ENCODE peak calls at places on chromosomes 1 and 21, in nine cellular contexts. One of them, this sample, is unnamed.

GRCh38 chr1:214957330-214958137 is 125.0 kb upstream of the KCNK2 start:
- DNase-seq in right atrium auricular region: no peak
- DNase-seq in upper lobe of right lung: no peak
- DNase-seq in right cardiac atrium: no peak
- DNase-seq in foreskin keratinocyte: peak
- DNase-seq in neural progenitor cell: no peak
- DNase-seq in heart right ventricle: no peak
- DNase-seq in CD4-positive, CD25-positive, alpha-beta regulatory T cell: no peak
- DNase-seq in CD8-positive, alpha-beta memory T cell: no peak
- DNase-seq in this sample: peak

GRCh38 chr21:36734367-36735200 is 35.7 kb downstream of the SIM2 start:
- DNase-seq in CD8-positive, alpha-beta memory T cell: no peak
- DNase-seq in right atrium auricular region: no peak
- DNase-seq in upper lobe of right lung: no peak
- DNase-seq in neural progenitor cell: no peak
- DNase-seq in heart right ventricle: no peak
- DNase-seq in right cardiac atrium: no peak
- DNase-seq in CD4-positive, CD25-positive, alpha-beta regulatory T cell: no peak
- DNase-seq in foreskin keratinocyte: no peak
- DNase-seq in this sample: no peak

GRCh38 chr21:45894891-45895777 is 86.4 kb upstream of the COL6A1 start:
- DNase-seq in right cardiac atrium: no peak
- DNase-seq in upper lobe of right lung: no peak
- DNase-seq in foreskin keratinocyte: no peak
- DNase-seq in CD4-positive, CD25-positive, alpha-beta regulatory T cell: no peak
- DNase-seq in CD8-positive, alpha-beta memory T cell: no peak
- DNase-seq in neural progenitor cell: no peak
- DNase-seq in right atrium auricular region: no peak
- DNase-seq in heart right ventricle: no peak
- DNase-seq in this sample: no peak

GRCh38 chr21:40923361-40923760 is 76.4 kb upstream of the DSCAM start:
- DNase-seq in right atrium auricular region: no peak
- DNase-seq in upper lobe of right lung: no peak
- DNase-seq in CD8-positive, alpha-beta memory T cell: no peak
- DNase-seq in foreskin keratinocyte: peak
- DNase-seq in CD4-positive, CD25-positive, alpha-beta regulatory T cell: no peak
- DNase-seq in neural progenitor cell: no peak
- DNase-seq in right cardiac atrium: no peak
- DNase-seq in heart right ventricle: no peak
- DNase-seq in this sample: peak

GRCh38 chr1:87473203-87473661 is 144.6 kb downstream of the LMO4 start:
- DNase-seq in heart right ventricle: no peak
- DNase-seq in neural progenitor cell: no peak
- DNase-seq in right atrium auricular region: no peak
- DNase-seq in right cardiac atrium: no peak
- DNase-seq in CD4-positive, CD25-positive, alpha-beta regulatory T cell: no peak
- DNase-seq in CD8-positive, alpha-beta memory T cell: no peak
- DNase-seq in upper lobe of right lung: no peak
- DNase-seq in foreskin keratinocyte: peak
- DNase-seq in this sample: peak

GRCh38 chr1:152667625-152668024 is 4.4 kb downstream of the LCE2D start:
- DNase-seq in foreskin keratinocyte: no peak
- DNase-seq in CD4-positive, CD25-positive, alpha-beta regulatory T cell: no peak
- DNase-seq in right cardiac atrium: no peak
- DNase-seq in neural progenitor cell: no peak
- DNase-seq in right atrium auricular region: no peak
- DNase-seq in CD8-positive, alpha-beta memory T cell: no peak
- DNase-seq in heart right ventricle: no peak
- DNase-seq in upper lobe of right lung: no peak
- DNase-seq in this sample: no peak

GRCh38 chr1:205782627-205783470 is 7.6 kb upstream of the RAB29 start:
- DNase-seq in heart right ventricle: no peak
- DNase-seq in upper lobe of right lung: no peak
- DNase-seq in CD4-positive, CD25-positive, alpha-beta regulatory T cell: no peak
- DNase-seq in neural progenitor cell: no peak
- DNase-seq in CD8-positive, alpha-beta memory T cell: no peak
- DNase-seq in right cardiac atrium: no peak
- DNase-seq in foreskin keratinocyte: no peak
- DNase-seq in right atrium auricular region: no peak
- DNase-seq in this sample: no peak

GRCh38 chr1:228366851-228367741 is 39.5 kb downstream of the TRIM11 start:
- DNase-seq in CD4-positive, CD25-positive, alpha-beta regulatory T cell: no peak
- DNase-seq in right atrium auricular region: no peak
- DNase-seq in foreskin keratinocyte: no peak
- DNase-seq in right cardiac atrium: peak
- DNase-seq in heart right ventricle: peak
- DNase-seq in CD8-positive, alpha-beta memory T cell: no peak
- DNase-seq in upper lobe of right lung: peak
- DNase-seq in neural progenitor cell: no peak
- DNase-seq in this sample: no peak

GRCh38 chr1:237042467-237042891 is 495 bp downstream of the RYR2 start:
- DNase-seq in right atrium auricular region: no peak
- DNase-seq in right cardiac atrium: peak
- DNase-seq in upper lobe of right lung: no peak
- DNase-seq in heart right ventricle: no peak
- DNase-seq in neural progenitor cell: peak
- DNase-seq in CD8-positive, alpha-beta memory T cell: no peak
- DNase-seq in CD4-positive, CD25-positive, alpha-beta regulatory T cell: no peak
- DNase-seq in foreskin keratinocyte: no peak
- DNase-seq in this sample: no peak

GRCh38 chr1:33383974-33384767 is 46.7 kb downstream of the PHC2 start:
- DNase-seq in right atrium auricular region: no peak
- DNase-seq in right cardiac atrium: no peak
- DNase-seq in upper lobe of right lung: no peak
- DNase-seq in neural progenitor cell: no peak
- DNase-seq in CD8-positive, alpha-beta memory T cell: no peak
- DNase-seq in heart right ventricle: no peak
- DNase-seq in CD4-positive, CD25-positive, alpha-beta regulatory T cell: no peak
- DNase-seq in foreskin keratinocyte: peak
- DNase-seq in this sample: peak

GRCh38 chr21:41777934-41778815 is 11.3 kb upstream of the RIPK4 start:
- DNase-seq in heart right ventricle: peak
- DNase-seq in right cardiac atrium: peak
- DNase-seq in upper lobe of right lung: peak
- DNase-seq in foreskin keratinocyte: peak
- DNase-seq in CD8-positive, alpha-beta memory T cell: no peak
- DNase-seq in CD4-positive, CD25-positive, alpha-beta regulatory T cell: no peak
- DNase-seq in neural progenitor cell: peak
- DNase-seq in right atrium auricular region: peak
- DNase-seq in this sample: peak

GRCh38 chr1:159892944-159893343 is 7.0 kb downstream of the CFAP45 start:
- DNase-seq in CD4-positive, CD25-positive, alpha-beta regulatory T cell: no peak
- DNase-seq in neural progenitor cell: no peak
- DNase-seq in upper lobe of right lung: no peak
- DNase-seq in right atrium auricular region: no peak
- DNase-seq in foreskin keratinocyte: peak
- DNase-seq in heart right ventricle: no peak
- DNase-seq in CD8-positive, alpha-beta memory T cell: no peak
- DNase-seq in right cardiac atrium: no peak
- DNase-seq in this sample: no peak

GRCh38 chr1:58576727-58577675 is at the start of gene TACSTD2:
- DNase-seq in CD8-positive, alpha-beta memory T cell: no peak
- DNase-seq in right cardiac atrium: peak
- DNase-seq in heart right ventricle: no peak
- DNase-seq in CD4-positive, CD25-positive, alpha-beta regulatory T cell: no peak
- DNase-seq in foreskin keratinocyte: peak
- DNase-seq in right atrium auricular region: no peak
- DNase-seq in neural progenitor cell: peak
- DNase-seq in upper lobe of right lung: peak
- DNase-seq in this sample: peak

GRCh38 chr1:85319488-85319887 is 43.1 kb upstream of the BCL10 start:
- DNase-seq in upper lobe of right lung: no peak
- DNase-seq in right atrium auricular region: no peak
- DNase-seq in foreskin keratinocyte: no peak
- DNase-seq in CD8-positive, alpha-beta memory T cell: no peak
- DNase-seq in CD4-positive, CD25-positive, alpha-beta regulatory T cell: no peak
- DNase-seq in right cardiac atrium: no peak
- DNase-seq in heart right ventricle: no peak
- DNase-seq in neural progenitor cell: no peak
- DNase-seq in this sample: no peak

GRCh38 chr1:154502066-154502741 is at the start of the genes SHE and TDRD10:
- DNase-seq in CD4-positive, CD25-positive, alpha-beta regulatory T cell: peak
- DNase-seq in foreskin keratinocyte: no peak
- DNase-seq in neural progenitor cell: peak
- DNase-seq in upper lobe of right lung: peak
- DNase-seq in right atrium auricular region: no peak
- DNase-seq in right cardiac atrium: peak
- DNase-seq in CD8-positive, alpha-beta memory T cell: peak
- DNase-seq in heart right ventricle: peak
- DNase-seq in this sample: no peak

GRCh38 chr1:24888971-24889670 is 41.0 kb downstream of the RUNX3 start:
- DNase-seq in CD8-positive, alpha-beta memory T cell: no peak
- DNase-seq in right atrium auricular region: no peak
- DNase-seq in CD4-positive, CD25-positive, alpha-beta regulatory T cell: no peak
- DNase-seq in right cardiac atrium: no peak
- DNase-seq in heart right ventricle: no peak
- DNase-seq in upper lobe of right lung: no peak
- DNase-seq in neural progenitor cell: no peak
- DNase-seq in foreskin keratinocyte: peak
- DNase-seq in this sample: no peak

GRCh38 chr1:89705901-89706699 is 73.2 kb downstream of the LRRC8C start:
- DNase-seq in right cardiac atrium: no peak
- DNase-seq in neural progenitor cell: no peak
- DNase-seq in CD4-positive, CD25-positive, alpha-beta regulatory T cell: no peak
- DNase-seq in heart right ventricle: no peak
- DNase-seq in right atrium auricular region: no peak
- DNase-seq in CD8-positive, alpha-beta memory T cell: no peak
- DNase-seq in upper lobe of right lung: no peak
- DNase-seq in foreskin keratinocyte: no peak
- DNase-seq in this sample: no peak

GRCh38 chr1:94033849-94034248 is 87.1 kb downstream of the ABCA4 start:
- DNase-seq in neural progenitor cell: no peak
- DNase-seq in right cardiac atrium: no peak
- DNase-seq in right atrium auricular region: no peak
- DNase-seq in upper lobe of right lung: no peak
- DNase-seq in heart right ventricle: no peak
- DNase-seq in CD8-positive, alpha-beta memory T cell: no peak
- DNase-seq in CD4-positive, CD25-positive, alpha-beta regulatory T cell: no peak
- DNase-seq in foreskin keratinocyte: no peak
- DNase-seq in this sample: no peak

GRCh38 chr1:200872446-200873115 is at the start of gene GPR25:
- DNase-seq in CD8-positive, alpha-beta memory T cell: no peak
- DNase-seq in right cardiac atrium: no peak
- DNase-seq in CD4-positive, CD25-positive, alpha-beta regulatory T cell: no peak
- DNase-seq in upper lobe of right lung: no peak
- DNase-seq in neural progenitor cell: no peak
- DNase-seq in right atrium auricular region: no peak
- DNase-seq in foreskin keratinocyte: no peak
- DNase-seq in heart right ventricle: no peak
- DNase-seq in this sample: no peak

GRCh38 chr1:200869376-200869752 is 3.4 kb upstream of the GPR25 start:
- DNase-seq in right cardiac atrium: no peak
- DNase-seq in neural progenitor cell: no peak
- DNase-seq in CD8-positive, alpha-beta memory T cell: no peak
- DNase-seq in upper lobe of right lung: no peak
- DNase-seq in right atrium auricular region: no peak
- DNase-seq in heart right ventricle: no peak
- DNase-seq in CD4-positive, CD25-positive, alpha-beta regulatory T cell: no peak
- DNase-seq in foreskin keratinocyte: no peak
- DNase-seq in this sample: no peak

GRCh38 chr1:200867018-200867811 is 5.6 kb upstream of the GPR25 start:
- DNase-seq in heart right ventricle: no peak
- DNase-seq in CD8-positive, alpha-beta memory T cell: no peak
- DNase-seq in right cardiac atrium: no peak
- DNase-seq in CD4-positive, CD25-positive, alpha-beta regulatory T cell: no peak
- DNase-seq in neural progenitor cell: no peak
- DNase-seq in upper lobe of right lung: no peak
- DNase-seq in foreskin keratinocyte: no peak
- DNase-seq in right atrium auricular region: no peak
- DNase-seq in this sample: no peak

GRCh38 chr1:200873116-200873670 is 412 bp downstream of the GPR25 start:
- DNase-seq in foreskin keratinocyte: no peak
- DNase-seq in upper lobe of right lung: no peak
- DNase-seq in neural progenitor cell: no peak
- DNase-seq in CD4-positive, CD25-positive, alpha-beta regulatory T cell: no peak
- DNase-seq in CD8-positive, alpha-beta memory T cell: no peak
- DNase-seq in right atrium auricular region: peak
- DNase-seq in heart right ventricle: no peak
- DNase-seq in right cardiac atrium: peak
- DNase-seq in this sample: no peak

GRCh38 chr1:200869753-200870391 is 2.9 kb upstream of the GPR25 start:
- DNase-seq in heart right ventricle: no peak
- DNase-seq in right cardiac atrium: no peak
- DNase-seq in neural progenitor cell: no peak
- DNase-seq in right atrium auricular region: no peak
- DNase-seq in CD8-positive, alpha-beta memory T cell: peak
- DNase-seq in CD4-positive, CD25-positive, alpha-beta regulatory T cell: no peak
- DNase-seq in foreskin keratinocyte: no peak
- DNase-seq in upper lobe of right lung: no peak
- DNase-seq in this sample: no peak
- H3K27ac ChIP-seq in heart right ventricle: peak
- H3K27ac ChIP-seq in right cardiac atrium: no peak
- H3K27ac ChIP-seq in neural progenitor cell: no peak
- H3K27ac ChIP-seq in right atrium auricular region: no peak
- H3K27ac ChIP-seq in CD8-positive, alpha-beta memory T cell: no peak
- H3K27ac ChIP-seq in CD4-positive, CD25-positive, alpha-beta regulatory T cell: peak
- H3K27ac ChIP-seq in foreskin keratinocyte: no peak
- H3K27ac ChIP-seq in upper lobe of right lung: no peak
- H3K27ac ChIP-seq in this sample: no peak

GRCh38 chr1:42209516-42210370 is 45.2 kb upstream of the GUCA2A start:
- DNase-seq in upper lobe of right lung: no peak
- DNase-seq in neural progenitor cell: no peak
- DNase-seq in right cardiac atrium: peak
- DNase-seq in right atrium auricular region: no peak
- DNase-seq in CD4-positive, CD25-positive, alpha-beta regulatory T cell: no peak
- DNase-seq in heart right ventricle: no peak
- DNase-seq in foreskin keratinocyte: no peak
- DNase-seq in CD8-positive, alpha-beta memory T cell: no peak
- DNase-seq in this sample: no peak
- H3K27ac ChIP-seq in upper lobe of right lung: no peak
- H3K27ac ChIP-seq in neural progenitor cell: no peak
- H3K27ac ChIP-seq in right cardiac atrium: no peak
- H3K27ac ChIP-seq in right atrium auricular region: no peak
- H3K27ac ChIP-seq in CD4-positive, CD25-positive, alpha-beta regulatory T cell: no peak
- H3K27ac ChIP-seq in heart right ventricle: no peak
- H3K27ac ChIP-seq in foreskin keratinocyte: no peak
- H3K27ac ChIP-seq in CD8-positive, alpha-beta memory T cell: no peak
- H3K27ac ChIP-seq in this sample: peak

GRCh38 chr1:100955322-100955721 is 59.4 kb downstream of the SLC30A7 start:
- DNase-seq in neural progenitor cell: peak
- DNase-seq in right cardiac atrium: no peak
- DNase-seq in CD4-positive, CD25-positive, alpha-beta regulatory T cell: no peak
- DNase-seq in foreskin keratinocyte: peak
- DNase-seq in CD8-positive, alpha-beta memory T cell: no peak
- DNase-seq in upper lobe of right lung: no peak
- DNase-seq in right atrium auricular region: no peak
- DNase-seq in heart right ventricle: no peak
- DNase-seq in this sample: peak
- H3K27ac ChIP-seq in neural progenitor cell: peak
- H3K27ac ChIP-seq in right cardiac atrium: no peak
- H3K27ac ChIP-seq in CD4-positive, CD25-positive, alpha-beta regulatory T cell: no peak
- H3K27ac ChIP-seq in foreskin keratinocyte: no peak
- H3K27ac ChIP-seq in CD8-positive, alpha-beta memory T cell: no peak
- H3K27ac ChIP-seq in upper lobe of right lung: no peak
- H3K27ac ChIP-seq in right atrium auricular region: no peak
- H3K27ac ChIP-seq in heart right ventricle: no peak
- H3K27ac ChIP-seq in this sample: no peak

DNA sequence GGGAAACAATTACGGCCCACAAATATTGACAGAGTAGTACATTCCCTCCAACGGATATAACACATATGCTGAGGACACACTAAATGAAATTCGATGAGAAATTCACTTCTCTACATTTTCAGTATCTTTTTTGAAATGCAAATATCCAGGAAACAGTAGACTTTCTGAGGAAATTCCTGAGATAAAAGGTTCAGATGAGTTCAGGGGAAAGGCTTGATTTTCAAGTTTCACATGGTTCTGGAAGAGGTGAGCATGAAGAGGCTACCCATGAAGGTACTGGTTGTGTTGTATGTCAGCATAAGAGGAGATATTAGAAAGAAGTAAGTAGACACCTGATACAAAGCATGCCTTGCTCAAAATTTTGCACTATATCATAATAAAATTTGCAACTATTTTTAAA is 171.1 kb upstream of the NR5A2 start:
- DNase-seq in CD4-positive, CD25-positive, alpha-beta regulatory T cell: no peak
- DNase-seq in foreskin keratinocyte: peak
- DNase-seq in neural progenitor cell: no peak
- DNase-seq in upper lobe of right lung: no peak
- DNase-seq in right cardiac atrium: no peak
- DNase-seq in heart right ventricle: no peak
- DNase-seq in CD8-positive, alpha-beta memory T cell: no peak
- DNase-seq in right atrium auricular region: no peak
- DNase-seq in this sample: no peak
- H3K27ac ChIP-seq in CD4-positive, CD25-positive, alpha-beta regulatory T cell: no peak
- H3K27ac ChIP-seq in foreskin keratinocyte: peak
- H3K27ac ChIP-seq in neural progenitor cell: no peak
- H3K27ac ChIP-seq in upper lobe of right lung: no peak
- H3K27ac ChIP-seq in right cardiac atrium: no peak
- H3K27ac ChIP-seq in heart right ventricle: peak
- H3K27ac ChIP-seq in CD8-positive, alpha-beta memory T cell: no peak
- H3K27ac ChIP-seq in right atrium auricular region: no peak
- H3K27ac ChIP-seq in this sample: no peak

This sample was measured in RWPE1.